ENCODE peak calls at places on chromosomes 5 and 9, in ten cellular contexts. E is colonic mucosa; I is astrocyte of the cerebellum; F is fibroblast of pulmonary artery; U is IMR-90; A is CD8-positive, alpha-beta T cell; D is upper lobe of right lung; Y is heart left ventricle; G is HepG2; Q is choroid plexus epithelial cell. C is an unnamed sample.
A peak's percentile ranks its signal among the peaks of the same experiment; 100 is the strongest.

GRCh38 chr9:90915693-90916092 is 114.1 kb downstream of the SYK start:
- DNase-seq in U (peak; percentile 37), F (peak; percentile 17), Q (peak; percentile 57), A (no peak), G (no peak), I (peak; percentile 12), E (peak; percentile 55), Y (no peak), D (no peak), C (no peak)

GRCh38 chr9:92444841-92445240 is 20.6 kb upstream of the OMD start:
- DNase-seq in A (no peak), I (no peak), D (no peak), F (no peak), Q (no peak), E (no peak), G (no peak), Y (no peak), U (no peak), C (no peak)

GRCh38 chr5:61815343-61815742 is 483.3 kb downstream of the ZSWIM6 start:
- DNase-seq in U (no peak), I (no peak), G (no peak), D (no peak), Q (no peak), E (no peak), A (no peak), F (no peak), Y (no peak), C (no peak)

GRCh38 chr9:2427016-2427891 is 194.3 kb upstream of the VLDLR start:
- DNase-seq in E (no peak), G (no peak), A (no peak), I (no peak), D (peak; percentile 68), Y (peak; percentile 55), Q (no peak), U (no peak), F (no peak), C (peak; percentile 12)

GRCh38 chr5:167208911-167209310 is 1082.5 kb upstream of the WWC1 start:
- DNase-seq in D (no peak), Y (no peak), U (no peak), Q (no peak), I (peak; percentile 35), A (no peak), F (peak; percentile 7), G (no peak), E (no peak), C (no peak)

GRCh38 chr5:59621477-59621876 is 272.0 kb downstream of the PDE4D start:
- DNase-seq in E (no peak), Y (no peak), I (no peak), G (no peak), U (no peak), D (no peak), F (peak; percentile 39), Q (peak; percentile 28), A (no peak), C (peak; percentile 35)

GRCh38 chr9:94882953-94883641 is 156.6 kb downstream of the AOPEP start:
- DNase-seq in Y (peak; percentile 42), A (no peak), G (no peak), E (no peak), F (no peak), Q (no peak), I (no peak), U (no peak), D (no peak), C (no peak)

GRCh38 chr9:91395553-91396470 is 27.8 kb downstream of the NFIL3 start:
- DNase-seq in Q (peak; percentile 93), Y (no peak), I (peak; percentile 87), F (peak; percentile 86), E (no peak), U (peak; percentile 93), A (no peak), G (no peak), D (no peak), C (peak; percentile 83)

GRCh38 chr5:136047858-136048257 is 19.1 kb downstream of the TGFBI start:
- DNase-seq in I (no peak), Y (peak; percentile 70), F (no peak), U (no peak), G (no peak), D (peak; percentile 74), Q (no peak), A (no peak), E (no peak), C (no peak)

GRCh38 chr5:423626-424258 is 19.2 kb upstream of the EXOC3 start:
- DNase-seq in A (no peak), G (no peak), Y (no peak), E (no peak), U (no peak), D (peak; percentile 60), I (no peak), F (no peak), Q (no peak), C (peak; percentile 54)

GRCh38 chr9:120733190-120733589 is 18.9 kb upstream of the MEGF9 start:
- DNase-seq in E (no peak), D (peak; percentile 78), A (no peak), F (peak; percentile 91), G (peak; percentile 82), Q (peak; percentile 55), U (peak; percentile 80), I (no peak), Y (no peak), C (peak; percentile 53)

GRCh38 chr9:84940294-84940693 is 270.8 kb downstream of the NTRK2 start:
- DNase-seq in Y (no peak), F (no peak), Q (no peak), I (no peak), D (no peak), A (no peak), U (no peak), E (no peak), G (no peak), C (peak; percentile 28)

GRCh38 chr5:152178350-152178699 is 226.8 kb downstream of the NMUR2 start:
- DNase-seq in Q (no peak), U (no peak), F (no peak), D (no peak), A (no peak), G (no peak), E (no peak), I (no peak), Y (no peak), C (no peak)

GRCh38 chr9:105206821-105207699 is 37.4 kb upstream of the SLC44A1 start:
- DNase-seq in U (peak; percentile 50), Y (no peak), A (no peak), Q (peak; percentile 39), I (no peak), G (no peak), D (no peak), F (peak; percentile 70), E (no peak), C (peak; percentile 67)

GRCh38 chr5:63249960-63250359 is 671.3 kb downstream of the LRRC70 start:
- DNase-seq in U (no peak), D (no peak), F (no peak), I (no peak), A (no peak), Q (no peak), E (no peak), G (no peak), Y (no peak), C (no peak)

GRCh38 chr9:120892748-120893584 is 16.0 kb upstream of the PHF19 start:
- DNase-seq in U (peak; percentile 94), A (peak; percentile 65), Q (peak; percentile 72), E (no peak), F (peak; percentile 80), Y (no peak), D (no peak), I (peak; percentile 46), G (no peak), C (peak; percentile 88)

GRCh38 chr5:150320048-150320555 is 17.4 kb upstream of the ARSI start:
- DNase-seq in E (peak; percentile 50), Y (peak; percentile 81), F (peak; percentile 73), U (peak; percentile 78), G (no peak), D (no peak), A (no peak), Q (peak; percentile 89), I (peak; percentile 87), C (peak; percentile 84)

GRCh38 chr5:138743506-138743905 is 9.7 kb upstream of the CTNNA1 start:
- DNase-seq in I (no peak), Y (no peak), D (no peak), A (no peak), G (no peak), F (no peak), U (no peak), E (no peak), Q (no peak), C (no peak)

GRCh38 chr5:16809816-16810502 is 126.1 kb downstream of the MYO10 start:
- DNase-seq in A (no peak), U (peak; percentile 49), D (no peak), Y (peak; percentile 37), F (peak; percentile 70), G (peak; percentile 7), I (peak; percentile 87), Q (peak; percentile 86), E (peak; percentile 39), C (peak; percentile 79)
- H3K4me3 ChIP-seq in A (no peak overlapping the region), U (no peak overlapping the region), D (no peak overlapping the region), Y (no peak overlapping the region), F (no peak overlapping the region), G (peak overlapping the region; percentile 48), I (no peak overlapping the region), Q (no peak overlapping the region), E (no peak overlapping the region), C (no peak overlapping the region)

GRCh38 chr9:88965473-88965872 is 25.8 kb upstream of the S1PR3 start:
- DNase-seq in A (no peak), I (no peak), U (no peak), G (no peak), Y (peak; percentile 60), E (no peak), D (no peak), F (no peak), Q (no peak), C (no peak)
- TF ChIP-seq CTCF in A (no peak), I (no peak), U (no peak), G (no peak), Y (no peak), E (no peak), D (no peak), F (no peak), Q (no peak), C (no peak)

GRCh38 chr5:80035839-80036238 is 691 bp downstream of the THBS4 start:
- DNase-seq in E (no peak), U (no peak), Y (no peak), D (no peak), I (no peak), A (no peak), G (no peak), Q (no peak), F (no peak), C (no peak)
- H3K4me3 ChIP-seq in E (no peak overlapping the region), U (no peak overlapping the region), Y (peak overlapping the region; percentile 59), D (no peak overlapping the region), I (no peak overlapping the region), A (no peak overlapping the region), G (no peak overlapping the region), Q (no peak overlapping the region), F (no peak overlapping the region), C (no peak overlapping the region)

DNA sequence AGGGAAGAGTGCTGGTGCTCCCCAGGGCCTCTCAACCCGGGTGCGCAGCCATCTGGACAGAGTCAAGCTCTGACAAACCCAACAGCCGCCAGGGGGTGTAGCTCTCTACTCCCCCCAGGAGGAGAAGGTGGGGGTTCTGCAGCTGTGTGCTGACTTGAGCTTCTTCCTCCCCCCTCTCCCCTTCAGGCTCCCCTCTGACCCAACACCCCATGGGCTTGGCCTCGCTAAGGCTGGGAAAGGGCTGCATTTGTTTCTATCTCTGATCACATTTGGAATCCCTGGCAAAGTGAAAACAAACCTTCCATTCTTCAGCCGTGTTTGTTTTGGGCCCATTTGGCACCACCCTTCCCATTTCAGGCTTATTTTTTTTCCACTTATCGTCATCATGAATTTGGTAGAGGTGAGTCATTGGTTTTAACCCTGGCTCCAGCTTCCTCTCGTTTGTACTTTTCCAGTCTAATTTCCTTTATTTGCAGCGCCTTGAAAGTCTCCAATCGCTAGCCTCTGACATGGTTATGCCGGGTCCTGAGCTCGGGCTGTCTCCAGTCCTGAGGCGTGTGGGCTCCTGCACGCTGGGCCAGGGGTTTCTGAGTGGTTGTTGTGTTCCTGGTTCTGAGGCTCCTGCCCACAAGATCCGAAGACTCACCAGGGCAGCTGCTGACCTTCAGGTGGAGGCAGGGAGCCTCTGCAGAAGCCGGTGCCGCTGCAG is 36.1 kb downstream of the DAP start:
- DNase-seq in Y (peak; percentile 85), G (peak; percentile 76), D (no peak), A (no peak), E (no peak), U (peak; percentile 93), F (peak; percentile 90), Q (peak; percentile 84), I (peak; percentile 87), C (peak; percentile 59)
- TF ChIP-seq CTCF in Y (no peak), G (no peak), D (peak; percentile 17), A (no peak), E (no peak), U (peak; percentile 27), F (peak; percentile 53), Q (peak; percentile 68), I (peak; percentile 53), C (no peak)